ENCODE peak calls at places on chromosomes 6 and 20, in six cellular contexts. One of them, this sample, is unnamed.

GRCh38 chr20:54526801-54527200 is 51.4 kb downstream of the DOK5 start:
- DNase-seq in NCI-H82: no peak
- DNase-seq in stimulated activated CD4-positive, alpha-beta T cell treated with anti-CD3 and anti-CD28 coated beads, Interleukin-12 subunit alpha, Interleukin-12 subunit beta, amount 100 ng/mL, for 4 hours: no peak
- DNase-seq in WTC11: no peak
- DNase-seq in DND-41: no peak
- DNase-seq in AG10803: no peak
- DNase-seq in this sample: no peak

GRCh38 chr6:112149719-112150263 is 62.4 kb downstream of the FAM229B start:
- DNase-seq in NCI-H82: peak
- DNase-seq in stimulated activated CD4-positive, alpha-beta T cell treated with anti-CD3 and anti-CD28 coated beads, Interleukin-12 subunit alpha, Interleukin-12 subunit beta, amount 100 ng/mL, for 4 hours: no peak
- DNase-seq in WTC11: no peak
- DNase-seq in DND-41: no peak
- DNase-seq in AG10803: peak
- DNase-seq in this sample: peak

GRCh38 chr20:3172126-3172932 is 1.0 kb downstream of the LZTS3 start:
- DNase-seq in NCI-H82: no peak
- DNase-seq in stimulated activated CD4-positive, alpha-beta T cell treated with anti-CD3 and anti-CD28 coated beads, Interleukin-12 subunit alpha, Interleukin-12 subunit beta, amount 100 ng/mL, for 4 hours: no peak
- DNase-seq in WTC11: no peak
- DNase-seq in DND-41: no peak
- DNase-seq in AG10803: no peak
- DNase-seq in this sample: no peak

GRCh38 chr6:119241124-119241491 is 108.5 kb downstream of the MAN1A1 start:
- DNase-seq in NCI-H82: peak
- DNase-seq in stimulated activated CD4-positive, alpha-beta T cell treated with anti-CD3 and anti-CD28 coated beads, Interleukin-12 subunit alpha, Interleukin-12 subunit beta, amount 100 ng/mL, for 4 hours: no peak
- DNase-seq in WTC11: no peak
- DNase-seq in DND-41: no peak
- DNase-seq in AG10803: peak
- DNase-seq in this sample: peak

GRCh38 chr20:20052074-20052970 is at the start of the genes CFAP61 and CRNKL1:
- DNase-seq in NCI-H82: peak
- DNase-seq in stimulated activated CD4-positive, alpha-beta T cell treated with anti-CD3 and anti-CD28 coated beads, Interleukin-12 subunit alpha, Interleukin-12 subunit beta, amount 100 ng/mL, for 4 hours: peak
- DNase-seq in WTC11: peak
- DNase-seq in DND-41: peak
- DNase-seq in AG10803: peak
- DNase-seq in this sample: peak

GRCh38 chr20:38252292-38253288 is 7.9 kb downstream of the KIAA1755 start:
- DNase-seq in NCI-H82: no peak
- DNase-seq in stimulated activated CD4-positive, alpha-beta T cell treated with anti-CD3 and anti-CD28 coated beads, Interleukin-12 subunit alpha, Interleukin-12 subunit beta, amount 100 ng/mL, for 4 hours: no peak
- DNase-seq in WTC11: no peak
- DNase-seq in DND-41: no peak
- DNase-seq in AG10803: no peak
- DNase-seq in this sample: peak

GRCh38 chr6:157982580-157983438 is 1.1 kb downstream of the SYNJ2 start:
- DNase-seq in NCI-H82: peak
- DNase-seq in stimulated activated CD4-positive, alpha-beta T cell treated with anti-CD3 and anti-CD28 coated beads, Interleukin-12 subunit alpha, Interleukin-12 subunit beta, amount 100 ng/mL, for 4 hours: no peak
- DNase-seq in WTC11: no peak
- DNase-seq in DND-41: no peak
- DNase-seq in AG10803: peak
- DNase-seq in this sample: peak

GRCh38 chr20:44176833-44177533 is 10.0 kb downstream of the JPH2 start:
- DNase-seq in NCI-H82: no peak
- DNase-seq in stimulated activated CD4-positive, alpha-beta T cell treated with anti-CD3 and anti-CD28 coated beads, Interleukin-12 subunit alpha, Interleukin-12 subunit beta, amount 100 ng/mL, for 4 hours: no peak
- DNase-seq in WTC11: no peak
- DNase-seq in DND-41: no peak
- DNase-seq in AG10803: peak
- DNase-seq in this sample: no peak

GRCh38 chr6:83057705-83058321 is 7.8 kb downstream of the UBE3D start:
- DNase-seq in NCI-H82: peak
- DNase-seq in stimulated activated CD4-positive, alpha-beta T cell treated with anti-CD3 and anti-CD28 coated beads, Interleukin-12 subunit alpha, Interleukin-12 subunit beta, amount 100 ng/mL, for 4 hours: no peak
- DNase-seq in WTC11: peak
- DNase-seq in DND-41: peak
- DNase-seq in AG10803: peak
- DNase-seq in this sample: peak

GRCh38 chr6:36578030-36578825 is 15.9 kb upstream of the SRSF3 start:
- DNase-seq in NCI-H82: peak
- DNase-seq in stimulated activated CD4-positive, alpha-beta T cell treated with anti-CD3 and anti-CD28 coated beads, Interleukin-12 subunit alpha, Interleukin-12 subunit beta, amount 100 ng/mL, for 4 hours: no peak
- DNase-seq in WTC11: no peak
- DNase-seq in DND-41: no peak
- DNase-seq in AG10803: no peak
- DNase-seq in this sample: peak

GRCh38 chr20:18543932-18544331 is 23.3 kb upstream of the SMIM26 start:
- DNase-seq in NCI-H82: no peak
- DNase-seq in stimulated activated CD4-positive, alpha-beta T cell treated with anti-CD3 and anti-CD28 coated beads, Interleukin-12 subunit alpha, Interleukin-12 subunit beta, amount 100 ng/mL, for 4 hours: no peak
- DNase-seq in WTC11: no peak
- DNase-seq in DND-41: no peak
- DNase-seq in AG10803: no peak
- DNase-seq in this sample: no peak

This sample was measured in fibroblast of villous mesenchyme.